ENCODE peak calls at places on chromosomes 2 and 18, in nine cellular contexts. F, O, X, M, I, U, W, C and R are unnamed samples.

GRCh38 chr2:10119027-10119325 is 3.6 kb upstream of the RRM2 start:
- DNase-seq in O (no peak), C (no peak), M (no peak), F (no peak), W (no peak), I (no peak), U (no peak), X (no peak), R (no peak)

GRCh38 chr2:36564377-36564930 is 33.5 kb downstream of the FEZ2 start:
- DNase-seq in W (peak; percentile 49), U (no peak), X (no peak), O (no peak), I (no peak), C (no peak), M (no peak), F (no peak), R (no peak)

GRCh38 chr2:121925466-121925865 is 170.0 kb downstream of the TSN start:
- DNase-seq in I (no peak), W (no peak), X (no peak), F (no peak), C (no peak), M (no peak), O (no peak), U (no peak), R (no peak)

GRCh38 chr2:64675860-64676259 is 22.1 kb upstream of the SERTAD2 start:
- DNase-seq in O (peak; percentile 57), U (no peak), C (no peak), F (no peak), W (peak; percentile 80), I (no peak), X (no peak), M (no peak), R (no peak)

GRCh38 chr2:127569274-127570065 is 34.0 kb downstream of the MYO7B start:
- DNase-seq in X (no peak), O (peak; percentile 21), F (no peak), M (no peak), U (peak; percentile 64), I (no peak), W (no peak), C (peak; percentile 83), R (no peak)

GRCh38 chr2:186891219-186891621 is 42.2 kb upstream of the ZSWIM2 start:
- DNase-seq in O (peak; percentile 62), I (no peak), F (no peak), C (no peak), U (peak; percentile 92), X (no peak), W (no peak), M (no peak), R (no peak)

GRCh38 chr2:19801367-19802087 is 100.3 kb downstream of the TTC32 start:
- DNase-seq in M (peak; percentile 47), F (no peak), C (peak; percentile 98), X (no peak), O (peak; percentile 96), W (no peak), U (peak; percentile 96), I (no peak), R (no peak)

GRCh38 chr2:18790465-18791171 is 201.2 kb upstream of the NT5C1B start:
- DNase-seq in I (no peak), M (no peak), C (no peak), O (no peak), W (no peak), F (no peak), X (no peak), U (no peak), R (no peak)

GRCh38 chr2:29601872-29602271 is 319.5 kb downstream of the ALK start:
- DNase-seq in F (no peak), X (no peak), U (no peak), O (no peak), M (no peak), W (no peak), I (no peak), C (no peak), R (no peak)

GRCh38 chr2:100246163-100247145 is 75.8 kb downstream of the LONRF2 start:
- DNase-seq in U (no peak), W (no peak), F (no peak), X (peak; percentile 49), I (no peak), O (no peak), M (no peak), C (no peak), R (peak; percentile 26)

GRCh38 chr2:88452980-88453582 is 588 bp upstream of the FOXI3 start:
- DNase-seq in F (no peak), I (no peak), X (peak; percentile 13), O (no peak), M (no peak), U (peak; percentile 1), C (peak; percentile 19), W (no peak), R (peak; percentile 6)

GRCh38 chr18:61948196-61948800 is 55.5 kb upstream of the RNF152 start:
- DNase-seq in X (no peak), F (no peak), M (no peak), O (no peak), U (peak; percentile 24), I (no peak), C (no peak), W (no peak), R (no peak)

GRCh38 chr2:101883860-101884259 is 107.9 kb upstream of the IL1R2 start:
- DNase-seq in U (peak; percentile 72), F (no peak), X (no peak), W (no peak), M (peak; percentile 31), C (no peak), O (peak; percentile 41), I (no peak), R (no peak)

GRCh38 chr18:63152096-63152495 is 167.5 kb downstream of the BCL2 start:
- DNase-seq in O (peak; percentile 3), F (no peak), U (no peak), I (no peak), M (no peak), X (no peak), W (no peak), C (no peak), R (no peak)

GRCh38 chr18:55781481-55781957 is 193.5 kb upstream of the TCF4 start:
- DNase-seq in I (no peak), O (peak; percentile 41), M (peak; percentile 10), F (peak; percentile 72), W (peak; percentile 72), U (peak; percentile 75), C (no peak), X (peak; percentile 63), R (peak; percentile 26)

GRCh38 chr18:55780591-55781071 is 192.6 kb upstream of the TCF4 start:
- DNase-seq in O (no peak), F (no peak), X (no peak), U (no peak), W (no peak), I (no peak), C (no peak), M (no peak), R (no peak)

GRCh38 chr18:55779461-55779710 is 191.4 kb upstream of the TCF4 start:
- DNase-seq in X (no peak), U (no peak), I (no peak), M (no peak), W (peak; percentile 55), C (no peak), F (no peak), O (no peak), R (no peak)

GRCh38 chr18:55778731-55779460 is 190.9 kb upstream of the TCF4 start:
- DNase-seq in I (no peak), U (no peak), W (no peak), F (no peak), X (no peak), C (no peak), O (no peak), M (no peak), R (no peak)

DNA sequence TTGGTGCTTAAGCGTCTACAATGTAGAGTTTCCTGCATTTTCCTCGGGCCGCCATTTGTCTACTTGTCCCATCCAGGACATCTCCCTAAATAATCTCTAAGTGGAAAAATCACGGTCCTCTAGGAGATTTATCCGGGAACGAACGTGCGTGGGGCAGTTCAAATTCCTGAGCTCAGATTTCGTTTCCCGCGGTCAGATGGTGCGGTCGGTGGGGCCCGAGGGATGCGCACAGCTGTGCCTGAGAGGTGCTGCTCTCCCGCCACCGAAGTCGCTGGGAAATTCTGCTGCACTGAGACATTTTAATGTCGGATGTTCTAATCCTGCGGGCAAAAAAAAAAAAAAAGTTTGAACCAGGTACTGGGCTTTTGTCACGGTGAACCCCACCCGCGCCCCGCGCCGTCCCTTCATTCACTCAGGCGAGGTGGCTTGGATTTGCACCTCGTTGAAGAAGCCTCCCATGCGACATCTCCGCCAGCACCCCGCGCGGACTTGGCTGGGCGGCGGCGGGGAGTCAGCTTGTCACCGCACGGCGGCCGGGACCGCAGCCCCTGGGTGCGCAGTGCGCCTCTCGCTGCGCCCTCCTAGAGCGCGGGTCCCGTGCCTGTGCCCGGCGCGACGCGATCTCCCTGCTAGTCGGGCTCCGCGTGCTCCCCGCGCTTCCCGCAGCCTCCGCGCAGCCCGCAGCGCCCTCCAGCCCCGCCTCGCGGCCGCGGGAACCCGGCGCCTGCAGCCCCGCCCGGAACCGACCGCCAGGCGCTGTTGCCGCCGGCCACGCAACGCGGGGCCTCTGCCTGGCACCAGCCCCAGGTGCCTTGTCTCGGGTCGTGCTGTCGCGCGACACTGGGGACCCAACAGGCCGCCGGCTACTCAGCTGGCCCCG is 192.0 kb upstream of the TCF4 start:
- DNase-seq in O (no peak), U (no peak), F (peak; percentile 60), I (no peak), M (peak; percentile 7), C (no peak), W (peak; percentile 80), X (peak; percentile 69), R (peak; percentile 29)
- TF ChIP-seq CTCF in O (no peak), U (no peak), F (peak; percentile 44), I (peak; percentile 8), M (no peak), C (no peak), W (peak; percentile 28), X (no peak), R (peak; percentile 50)

GRCh38 chr18:389658-390357 is 110.7 kb downstream of the COLEC12 start:
- DNase-seq in I (peak; percentile 18), W (no peak), X (peak; percentile 12), M (no peak), F (peak; percentile 36), O (no peak), C (no peak), U (no peak), R (no peak)
- TF ChIP-seq CTCF in I (no peak), W (no peak), X (no peak), M (no peak), F (no peak), O (no peak), C (no peak), U (peak; percentile 63), R (peak; percentile 26)

GRCh38 chr2:71276311-71277158 is 49.6 kb upstream of the PAIP2B start:
- DNase-seq in C (peak; percentile 92), F (peak; percentile 95), U (peak; percentile 76), W (peak; percentile 95), I (no peak), M (peak; percentile 91), X (peak; percentile 95), O (peak; percentile 84), R (peak; percentile 90)
- TF ChIP-seq CTCF in C (no peak), F (no peak), U (peak; percentile 16), W (no peak), I (no peak), M (no peak), X (no peak), O (no peak), R (no peak)

DNA sequence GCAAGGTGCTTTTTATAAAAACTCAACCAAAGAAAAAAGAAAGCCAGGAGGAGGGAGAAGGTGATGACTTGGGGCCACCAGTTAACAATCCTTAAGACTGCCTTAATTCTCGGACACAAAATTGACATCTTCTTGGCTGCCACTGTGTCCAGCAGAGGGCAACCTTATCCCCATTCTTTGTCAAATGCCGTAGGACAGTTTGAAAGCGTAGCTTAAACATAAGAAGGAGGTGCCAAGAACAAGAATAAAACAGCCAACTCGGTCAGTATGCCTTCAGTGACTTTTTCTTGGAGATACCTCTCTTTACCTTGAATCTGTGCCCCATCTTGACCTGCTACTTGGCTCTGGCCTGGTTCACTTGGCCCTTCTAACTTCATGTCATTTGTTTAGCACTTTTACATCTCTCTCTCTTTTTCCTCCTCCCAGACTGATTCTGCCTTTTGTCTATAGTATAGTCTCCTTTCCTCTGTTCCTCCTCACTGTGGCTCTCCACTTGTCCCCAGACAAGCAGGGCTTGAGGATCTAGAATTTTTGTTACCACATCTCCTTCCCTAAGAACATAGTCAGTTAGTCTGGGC is 183.5 kb downstream of the MYO3B start:
- DNase-seq in I (peak; percentile 31), X (peak; percentile 70), F (peak; percentile 64), C (no peak), U (peak; percentile 63), M (peak; percentile 38), O (no peak), W (no peak), R (peak; percentile 66)
- TF ChIP-seq CTCF in I (peak; percentile 82), X (peak; percentile 67), F (peak; percentile 86), C (peak; percentile 47), U (peak; percentile 89), M (peak; percentile 52), O (peak; percentile 80), W (peak; percentile 64), R (peak; percentile 79)